ENCODE peak calls at places on chromosomes 2 and 18, in ten cellular contexts. M is MM.1S; C is K562; U is CD8-positive, alpha-beta T cell; I is cardiac muscle cell; Y is stomach; T is right cardiac atrium; R is kidney; D is tibial nerve; O is esophagus squamous epithelium. A is an unnamed sample.

GRCh38 chr2:222499226-222499625 is 74.9 kb downstream of the SGPP2 start:
- DNase-seq in O (no peak), M (no peak), T (no peak), C (no peak), R (no peak), U (no peak), I (no peak), Y (no peak), D (no peak), A (no peak)

GRCh38 chr2:85455552-85456090 is 37.1 kb downstream of the SH2D6 start:
- DNase-seq in D (no peak), Y (no peak), C (peak; percentile 11), M (no peak), T (no peak), O (no peak), I (no peak), U (no peak), R (no peak), A (no peak)

GRCh38 chr2:67571785-67572718 is 174.9 kb downstream of the ETAA1 start:
- DNase-seq in O (no peak), C (no peak), M (no peak), D (no peak), R (no peak), Y (no peak), U (no peak), T (no peak), I (no peak), A (no peak)

GRCh38 chr2:127429844-127430425 is 11.7 kb downstream of the PROC start:
- DNase-seq in T (no peak), D (no peak), M (no peak), R (no peak), Y (peak; percentile 4), C (no peak), I (no peak), O (no peak), U (no peak), A (no peak)

GRCh38 chr2:38465789-38466127 is 88.7 kb upstream of the ATL2 start:
- DNase-seq in C (peak; percentile 38), O (no peak), T (no peak), D (peak; percentile 11), M (no peak), I (peak; percentile 61), R (no peak), U (no peak), Y (peak; percentile 55), A (peak; percentile 49)

GRCh38 chr2:239160226-239161143 is 240.3 kb downstream of the HDAC4 start:
- DNase-seq in U (no peak), Y (peak; percentile 20), O (no peak), M (no peak), I (no peak), T (no peak), R (peak; percentile 29), D (no peak), C (no peak), A (peak; percentile 25)

GRCh38 chr2:26187537-26188104 is 14.7 kb downstream of the GAREM2 start:
- DNase-seq in D (no peak), R (no peak), O (no peak), C (no peak), M (no peak), Y (no peak), U (no peak), T (no peak), I (no peak), A (no peak)

GRCh38 chr2:6780765-6781274 is 84.9 kb downstream of the CMPK2 start:
- DNase-seq in T (peak; percentile 39), U (no peak), D (peak; percentile 33), O (no peak), R (peak; percentile 76), Y (peak; percentile 31), I (no peak), C (no peak), M (peak; percentile 39), A (no peak)

GRCh38 chr18:22493940-22494339 is 76.2 kb upstream of the CTAGE1 start:
- DNase-seq in C (no peak), D (no peak), T (no peak), M (no peak), O (no peak), Y (no peak), U (no peak), R (no peak), I (no peak), A (no peak)

GRCh38 chr18:28091197-28091596 is 85.7 kb downstream of the CDH2 start:
- DNase-seq in M (no peak), O (no peak), Y (no peak), T (no peak), C (no peak), I (no peak), R (no peak), U (no peak), D (no peak), A (no peak)

GRCh38 chr2:20530520-20530919 is 83.6 kb downstream of the RHOB start:
- DNase-seq in U (no peak), I (no peak), T (no peak), C (no peak), Y (no peak), M (no peak), D (no peak), R (no peak), O (no peak), A (no peak)

GRCh38 chr2:80703532-80703931 is 399.0 kb upstream of the LRRTM1 start:
- DNase-seq in M (no peak), R (no peak), C (no peak), Y (no peak), U (no peak), O (no peak), D (no peak), T (no peak), I (no peak), A (no peak)

GRCh38 chr18:36212301-36212977 is 25.1 kb downstream of the MOCOS start:
- DNase-seq in D (no peak), U (no peak), M (no peak), R (no peak), Y (no peak), O (no peak), C (peak; percentile 45), T (no peak), I (no peak), A (no peak)

GRCh38 chr18:79733135-79733609 is 53.6 kb downstream of the CTDP1 start:
- DNase-seq in O (no peak), U (peak; percentile 2), Y (no peak), C (no peak), R (no peak), D (no peak), T (no peak), I (no peak), M (no peak), A (no peak)
- H3K9me3 ChIP-seq in O (peaks cover 34% of the 10 kb centered on the region), U (peaks cover 5% of the 10 kb centered on the region), Y (peaks cover 35% of the 10 kb centered on the region), C (peaks cover 9% of the 10 kb centered on the region), R (peaks cover 2% of the 10 kb centered on the region), D (no peaks in the 10 kb centered on the region), T (no peaks in the 10 kb centered on the region), I (no peaks in the 10 kb centered on the region), M (no peaks in the 10 kb centered on the region), A (peaks cover 32% of the 10 kb centered on the region)

GRCh38 chr2:218285604-218286003 is 6.7 kb downstream of the TMBIM1 start:
- DNase-seq in O (no peak), Y (peak; percentile 84), D (no peak), T (peak; percentile 76), I (no peak), M (no peak), R (no peak), C (no peak), U (no peak), A (no peak)
- H3K4me1 ChIP-seq in O (peaks cover 80% of the 10 kb centered on the region), Y (peaks cover 94% of the 10 kb centered on the region), D (peaks cover 11% of the 10 kb centered on the region), T (peaks cover 39% of the 10 kb centered on the region), I (peaks cover 25% of the 10 kb centered on the region), M (peaks cover 39% of the 10 kb centered on the region), R (peaks cover 71% of the 10 kb centered on the region), C (peaks cover 43% of the 10 kb centered on the region), U (peaks cover 84% of the 10 kb centered on the region), A (peaks cover 44% of the 10 kb centered on the region)

DNA sequence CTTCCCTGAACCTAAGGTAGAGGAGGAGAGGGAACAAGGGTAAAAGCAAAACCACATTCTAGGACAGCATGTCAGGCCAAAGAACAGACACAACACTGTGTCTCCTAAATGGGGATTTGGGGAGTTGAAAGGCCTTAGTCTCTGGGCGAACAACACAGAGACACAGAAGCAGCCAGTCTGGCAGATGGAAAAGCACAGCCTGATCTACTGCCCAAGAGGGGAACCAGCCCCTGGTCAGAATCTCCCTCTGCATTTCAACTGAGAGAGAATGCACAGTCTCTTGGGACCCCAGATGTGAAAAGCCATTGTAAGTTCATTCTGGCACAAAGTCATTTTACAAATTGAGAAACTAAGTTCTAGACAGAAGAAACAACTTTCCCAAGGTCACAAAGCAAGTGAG is 331.8 kb downstream of the TNS1 start:
- DNase-seq in T (no peak), U (no peak), C (no peak), I (no peak), R (no peak), D (no peak), O (no peak), Y (no peak), M (no peak), A (no peak)
- H3K9me3 ChIP-seq in T (no peaks in the 10 kb centered on the region), U (no peaks in the 10 kb centered on the region), C (no peaks in the 10 kb centered on the region), I (no peaks in the 10 kb centered on the region), R (no peaks in the 10 kb centered on the region), D (no peaks in the 10 kb centered on the region), O (no peaks in the 10 kb centered on the region), Y (no peaks in the 10 kb centered on the region), M (no peaks in the 10 kb centered on the region), A (no peaks in the 10 kb centered on the region)

DNA sequence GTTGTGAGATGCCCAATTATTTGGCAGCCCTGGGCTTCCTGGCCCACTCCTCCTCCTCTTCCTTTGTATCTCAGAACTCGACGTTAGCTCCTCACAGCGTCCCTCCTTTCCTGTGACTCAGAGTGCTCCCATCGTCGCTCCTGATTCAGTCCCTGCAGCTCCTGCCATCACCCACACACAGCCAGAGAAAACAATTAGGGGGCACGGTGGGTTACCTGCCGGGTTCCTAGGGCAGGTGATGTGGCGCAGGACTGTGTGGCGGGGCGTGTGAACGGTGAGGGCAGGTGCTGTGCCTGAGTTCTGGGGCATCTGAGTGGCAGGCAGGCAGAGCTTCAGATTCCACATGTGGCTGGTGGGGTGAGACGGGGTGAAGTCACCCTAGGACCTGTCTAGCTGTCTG is 42.6 kb downstream of the GLI2 start:
- DNase-seq in U (no peak), I (no peak), C (no peak), T (no peak), M (no peak), O (no peak), D (no peak), R (no peak), Y (no peak), A (peak; percentile 45)
- H3K4me1 ChIP-seq in U (no peaks in the 10 kb centered on the region), I (peaks cover 8% of the 10 kb centered on the region), C (no peaks in the 10 kb centered on the region), T (peaks cover 5% of the 10 kb centered on the region), M (no peaks in the 10 kb centered on the region), O (peaks cover 15% of the 10 kb centered on the region), D (no peaks in the 10 kb centered on the region), R (peaks cover 3% of the 10 kb centered on the region), Y (peaks cover 3% of the 10 kb centered on the region), A (peaks cover 63% of the 10 kb centered on the region)